ENCODE peak calls at places on chromosomes 1 and 21, in six cellular contexts. P is stimulated activated CD4-positive, alpha-beta T cell treated with anti-CD3 and anti-CD28 coated beads, Interleukin-1b, Interleukin-23, amount 100 ng/mL, for 4 hours; I is NCI-H460; J is aorta; M is natural killer cell; A is neural crest cell. T is an unnamed sample.

GRCh38 chr1:234631721-234632125 is 21.7 kb upstream of the IRF2BP2 start:
- DNase-seq in J (no peak), I (no peak), M (no peak), A (no peak), P (no peak), T (no peak)

GRCh38 chr1:53410100-53410541 is 49.1 kb upstream of the DMRTB1 start:
- DNase-seq in M (no peak), I (no peak), P (no peak), J (no peak), A (peak), T (no peak)

GRCh38 chr1:116537439-116537838 is 33.4 kb downstream of the CD58 start:
- DNase-seq in A (no peak), I (peak), M (no peak), J (no peak), P (no peak), T (no peak)

GRCh38 chr21:45384656-45385548 is 20.1 kb upstream of the COL18A1 start:
- DNase-seq in P (no peak), J (peak), M (no peak), A (no peak), I (no peak), T (peak)

GRCh38 chr1:12851779-12852178 is 3.3 kb upstream of the HNRNPCL1 start:
- DNase-seq in P (no peak), M (no peak), J (no peak), A (no peak), I (no peak), T (no peak)

GRCh38 chr1:55712148-55712547 is 497.0 kb upstream of the USP24 start:
- DNase-seq in M (no peak), J (no peak), P (no peak), A (no peak), I (no peak), T (no peak)

GRCh38 chr1:171817511-171818265 is 23.6 kb upstream of the DNM3 start:
- DNase-seq in A (no peak), J (no peak), M (no peak), P (no peak), I (peak), T (peak)

GRCh38 chr1:17919525-17920439 is 164.6 kb downstream of the ACTL8 start:
- DNase-seq in J (no peak), I (peak), A (peak), P (no peak), M (no peak), T (no peak)

GRCh38 chr1:97071163-97071562 is 349.6 kb downstream of the PTBP2 start:
- DNase-seq in I (no peak), J (no peak), A (no peak), P (no peak), M (no peak), T (no peak)

GRCh38 chr1:154474802-154475201 is 27.2 kb upstream of the TDRD10 start:
- DNase-seq in I (no peak), A (no peak), M (no peak), J (peak), P (no peak), T (peak)

GRCh38 chr1:204888294-204888693 is 17.6 kb downstream of the NFASC start:
- DNase-seq in J (no peak), A (no peak), P (no peak), I (no peak), M (no peak), T (no peak)

GRCh38 chr1:3364983-3365382 is 89.5 kb upstream of the ARHGEF16 start:
- DNase-seq in A (no peak), P (no peak), J (no peak), I (no peak), M (no peak), T (no peak)

GRCh38 chr1:9863371-9863770 is 39.6 kb upstream of the CLSTN1 start:
- DNase-seq in A (no peak), P (no peak), I (no peak), M (no peak), J (no peak), T (no peak)

GRCh38 chr1:239742416-239743109 is 349.1 kb upstream of the FMN2 start:
- DNase-seq in A (no peak), P (no peak), J (no peak), I (no peak), M (no peak), T (no peak)

GRCh38 chr1:246107516-246108277 is 399.4 kb downstream of the SMYD3 start:
- DNase-seq in J (no peak), I (no peak), P (no peak), M (no peak), A (no peak), T (no peak)